ENCODE peak calls at places on chromosomes 11 and 22, in six cellular contexts. U, O, P, N, Q and L are unnamed samples.
A peak's percentile ranks its signal among the peaks of the same experiment; 100 is the strongest.

GRCh38 chr11:65922565-65922964 is 3.3 kb downstream of the DRAP1 start:
- DNase-seq in O (no peak), P (no peak), N (no peak), Q (no peak), U (no peak), L (no peak)

GRCh38 chr22:50723991-50724390 is 14.0 kb upstream of the ACR start:
- DNase-seq in O (no peak), Q (no peak), N (no peak), U (no peak), P (no peak), L (no peak)

GRCh38 chr11:45929486-45930030 is 7.1 kb downstream of the LARGE2 start:
- DNase-seq in N (no peak), P (no peak), Q (no peak), U (no peak), O (no peak), L (no peak)

GRCh38 chr11:15716550-15716949 is 601.8 kb downstream of the INSC start:
- DNase-seq in N (no peak), Q (no peak), P (no peak), O (no peak), U (no peak), L (no peak)

GRCh38 chr11:77557553-77557952 is 32.2 kb upstream of the AQP11 start:
- DNase-seq in N (peak; percentile 61), P (no peak), Q (no peak), U (no peak), O (no peak), L (peak; percentile 33)

GRCh38 chr11:71454470-71455113 is 1.6 kb downstream of the NADSYN1 start:
- DNase-seq in U (no peak), O (no peak), N (no peak), P (no peak), Q (no peak), L (no peak)

GRCh38 chr11:76801736-76802135 is 18.6 kb downstream of the TSKU start:
- DNase-seq in P (no peak), N (no peak), Q (no peak), U (no peak), O (no peak), L (no peak)

GRCh38 chr22:20094158-20094807 is 14.2 kb downstream of the DGCR8 start:
- DNase-seq in O (no peak), P (peak; percentile 11), U (no peak), N (no peak), Q (no peak), L (no peak)

GRCh38 chr11:83139310-83139709 is 17.6 kb upstream of the PCF11 start:
- DNase-seq in U (no peak), N (no peak), P (no peak), Q (no peak), O (no peak), L (no peak)

GRCh38 chr22:42401562-42402334 is 30.5 kb downstream of the NFAM1 start:
- DNase-seq in O (no peak), U (no peak), Q (no peak), P (no peak), N (no peak), L (no peak)

GRCh38 chr11:90438069-90438468 is 215.2 kb upstream of the CHORDC1 start:
- DNase-seq in U (no peak), P (no peak), Q (no peak), O (no peak), N (no peak), L (no peak)

GRCh38 chr11:90434858-90435257 is 212.0 kb upstream of the CHORDC1 start:
- DNase-seq in N (peak; percentile 30), Q (peak; percentile 37), P (no peak), O (no peak), U (no peak), L (peak; percentile 0)
- TF ChIP-seq POLR2A in N (no peak), Q (no peak), P (no peak), O (no peak), U (no peak), L (no peak)

DNA sequence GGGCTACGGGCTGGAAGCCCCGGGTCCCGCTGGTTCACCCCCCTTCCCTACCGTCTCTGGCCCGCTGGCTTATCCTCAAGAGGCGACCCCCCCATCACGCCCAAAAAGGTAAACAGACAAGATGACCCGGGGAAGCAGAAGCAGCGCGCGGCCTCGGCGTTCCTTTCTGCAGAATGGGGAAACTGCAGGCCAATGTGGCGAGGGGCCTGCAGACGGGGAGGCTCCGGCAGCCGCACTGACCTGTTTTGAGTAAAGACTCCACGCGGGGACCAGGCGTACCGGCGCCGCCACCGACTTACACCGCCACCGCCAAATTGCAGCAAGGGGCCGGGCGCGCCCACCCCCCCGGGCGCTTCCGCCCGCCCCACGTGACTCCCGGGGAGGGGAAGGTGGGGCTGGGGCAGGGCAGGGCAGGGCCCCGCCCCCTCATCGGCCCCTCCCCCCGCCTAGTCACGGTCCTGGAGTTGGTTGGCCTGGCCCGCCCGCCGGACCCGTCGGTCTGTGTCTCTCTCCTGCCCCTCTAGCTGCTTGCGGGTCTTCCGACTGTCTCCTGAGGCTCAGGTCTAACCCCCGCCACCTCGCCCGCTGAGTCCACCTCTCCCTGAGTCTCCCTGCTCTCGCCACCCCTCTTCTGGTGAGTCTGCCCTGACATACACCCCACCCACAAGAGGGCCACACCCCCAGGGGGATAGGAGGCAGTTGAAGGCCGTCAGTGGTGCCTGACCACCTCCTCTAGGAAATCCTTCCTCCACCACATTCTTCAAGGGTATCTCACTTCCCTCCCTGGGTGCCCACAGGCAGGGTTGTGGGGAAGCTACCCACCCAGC is at the start of gene ARAP1:
- DNase-seq in P (peak; percentile 77), U (peak; percentile 65), N (peak; percentile 70), Q (peak; percentile 71), O (peak; percentile 39), L (peak; percentile 86)
- TF ChIP-seq POLR2A in P (no peak), U (no peak), N (no peak), Q (no peak), O (peak; percentile 23), L (no peak)

GRCh38 chr11:88338223-88338661 is 706 bp upstream of the CTSC start:
- DNase-seq in N (peak; percentile 57), O (no peak), Q (peak; percentile 43), U (no peak), P (peak; percentile 25), L (peak; percentile 58)

GRCh38 chr11:88341852-88342251 is 4.3 kb upstream of the CTSC start:
- DNase-seq in P (no peak), O (no peak), N (peak; percentile 6), U (no peak), Q (no peak), L (no peak)

GRCh38 chr11:88335284-88335683 is 2.3 kb downstream of the CTSC start:
- DNase-seq in N (no peak), O (no peak), Q (no peak), U (no peak), P (no peak), L (no peak)

GRCh38 chr11:88340366-88340930 is 2.9 kb upstream of the CTSC start:
- DNase-seq in U (no peak), N (no peak), Q (no peak), P (no peak), O (no peak), L (no peak)

GRCh38 chr11:88337342-88338222 is at the start of gene CTSC:
- DNase-seq in U (peak; percentile 81), N (peak; percentile 87), O (peak; percentile 53), P (peak; percentile 88), Q (peak; percentile 98), L (peak; percentile 92)
- TF ChIP-seq POLR2A in U (no peak), N (peak; percentile 73), O (peak; percentile 93), P (peak; percentile 74), Q (no peak), L (peak; percentile 81)

GRCh38 chr22:38733329-38734202 is 22.2 kb downstream of the SUN2 start:
- DNase-seq in Q (peak; percentile 69), O (no peak), U (peak; percentile 69), N (peak; percentile 29), P (peak; percentile 67), L (peak; percentile 48)
- TF ChIP-seq POLR2A in Q (no peak), O (no peak), U (no peak), N (no peak), P (no peak), L (peak; percentile 17)

GRCh38 chr11:7983832-7984590 is 3.1 kb upstream of the EIF3F start:
- DNase-seq in Q (no peak), U (no peak), N (no peak), P (no peak), O (no peak), L (no peak)

GRCh38 chr11:7982582-7983119 is 4.5 kb upstream of the EIF3F start:
- DNase-seq in O (no peak), N (no peak), U (no peak), P (no peak), Q (no peak), L (no peak)

GRCh38 chr11:7981758-7982157 is 5.4 kb upstream of the EIF3F start:
- DNase-seq in O (no peak), P (no peak), Q (no peak), N (no peak), U (no peak), L (no peak)

DNA sequence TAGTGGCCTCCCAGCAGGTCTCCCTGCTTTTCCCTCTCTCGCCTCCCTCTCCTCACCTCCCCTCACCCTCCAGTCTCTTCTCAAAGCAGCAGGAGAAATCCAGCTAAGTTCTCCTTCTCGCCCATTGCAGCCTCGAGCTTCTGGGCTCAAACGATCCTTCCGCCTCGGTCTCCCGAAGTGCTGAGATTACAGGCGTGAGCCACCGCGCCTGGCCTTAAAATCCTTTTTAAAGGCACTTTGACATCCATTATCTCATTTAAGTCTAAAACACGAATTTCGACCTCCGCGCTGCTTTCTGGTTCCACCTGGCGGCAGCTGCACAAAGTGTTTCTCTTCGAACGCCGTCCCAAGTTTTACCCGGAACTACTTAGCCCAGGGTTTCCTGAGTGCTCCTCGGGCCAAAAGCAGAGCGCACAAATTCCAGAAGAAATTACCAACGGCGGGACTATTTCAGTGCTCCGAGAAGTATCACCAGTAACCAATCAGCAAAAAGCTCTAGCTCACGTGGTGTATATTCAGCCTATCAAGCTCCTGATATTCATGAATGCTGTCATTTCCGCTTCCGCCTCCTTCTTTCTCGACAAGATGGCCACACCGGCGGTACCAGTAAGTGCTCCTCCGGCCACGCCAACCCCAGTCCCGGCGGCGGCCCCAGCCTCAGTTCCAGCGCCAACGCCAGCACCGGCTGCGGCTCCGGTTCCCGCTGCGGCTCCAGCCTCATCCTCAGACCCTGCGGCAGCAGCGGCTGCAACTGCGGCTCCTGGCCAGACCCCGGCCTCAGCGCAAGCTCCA is at the start of gene EIF3F:
- DNase-seq in N (peak; percentile 100), U (peak; percentile 86), P (peak; percentile 90), O (peak; percentile 100), Q (peak; percentile 99), L (peak; percentile 98)
- TF ChIP-seq POLR2A in N (peak; percentile 45), U (no peak), P (no peak), O (no peak), Q (no peak), L (peak; percentile 64)

GRCh38 chr22:25119609-25120008 is 80.0 kb upstream of the CRYBB3 start:
- DNase-seq in O (no peak), Q (no peak), N (no peak), P (no peak), U (no peak), L (no peak)

GRCh38 chr22:25123677-25124076 is 76.0 kb upstream of the CRYBB3 start:
- DNase-seq in Q (no peak), P (no peak), U (no peak), N (no peak), O (no peak), L (no peak)

GRCh38 chr22:25120093-25120561 is 79.5 kb upstream of the CRYBB3 start:
- DNase-seq in U (peak; percentile 62), O (peak; percentile 79), N (peak; percentile 49), P (no peak), Q (peak; percentile 30), L (no peak)

GRCh38 chr22:25122136-25122764 is 77.4 kb upstream of the CRYBB3 start:
- DNase-seq in N (no peak), O (no peak), Q (no peak), P (no peak), U (no peak), L (no peak)

GRCh38 chr22:25120761-25121212 is 78.9 kb upstream of the CRYBB3 start:
- DNase-seq in P (peak; percentile 24), N (peak; percentile 35), O (no peak), Q (no peak), U (no peak), L (no peak)
- TF ChIP-seq POLR2A in P (no peak), N (no peak), O (no peak), Q (no peak), U (no peak), L (no peak)